ENCODE peak calls at places on chromosomes 4 and X, in seven cellular contexts. One of them, this sample, is unnamed.

GRCh38 chr4:8646296-8647093 is 53.9 kb downstream of the CPZ start:
- DNase-seq in adipocyte: no peak
- DNase-seq in stimulated activated CD8-positive, alpha-beta memory T cell treated with anti-CD3 and anti-CD28 coated beads, Interleukin-7, amount 100 ng/mL, for 24 hours: no peak
- DNase-seq in spleen: peak
- DNase-seq in astrocyte of the cerebellum: no peak
- DNase-seq in Right ventricle myocardium inferior: no peak
- DNase-seq in COR-L47: peak
- DNase-seq in this sample: no peak

GRCh38 chr4:151743128-151743854 is 17.5 kb downstream of the GATB start:
- DNase-seq in stimulated activated CD8-positive, alpha-beta memory T cell treated with anti-CD3 and anti-CD28 coated beads, Interleukin-7, amount 100 ng/mL, for 24 hours: no peak
- DNase-seq in COR-L47: no peak
- DNase-seq in spleen: no peak
- DNase-seq in adipocyte: no peak
- DNase-seq in astrocyte of the cerebellum: no peak
- DNase-seq in Right ventricle myocardium inferior: no peak
- DNase-seq in this sample: no peak

GRCh38 chr4:6023766-6024165 is 5.5 kb upstream of the C4orf50 start:
- DNase-seq in COR-L47: no peak
- DNase-seq in astrocyte of the cerebellum: no peak
- DNase-seq in Right ventricle myocardium inferior: no peak
- DNase-seq in stimulated activated CD8-positive, alpha-beta memory T cell treated with anti-CD3 and anti-CD28 coated beads, Interleukin-7, amount 100 ng/mL, for 24 hours: no peak
- DNase-seq in spleen: no peak
- DNase-seq in adipocyte: no peak
- DNase-seq in this sample: no peak

GRCh38 chr4:8707045-8707781 is 114.6 kb downstream of the CPZ start:
- DNase-seq in Right ventricle myocardium inferior: peak
- DNase-seq in spleen: peak
- DNase-seq in stimulated activated CD8-positive, alpha-beta memory T cell treated with anti-CD3 and anti-CD28 coated beads, Interleukin-7, amount 100 ng/mL, for 24 hours: no peak
- DNase-seq in adipocyte: no peak
- DNase-seq in COR-L47: no peak
- DNase-seq in astrocyte of the cerebellum: no peak
- DNase-seq in this sample: no peak

GRCh38 chr4:94349193-94349592 is 6.6 kb upstream of the HPGDS start:
- DNase-seq in stimulated activated CD8-positive, alpha-beta memory T cell treated with anti-CD3 and anti-CD28 coated beads, Interleukin-7, amount 100 ng/mL, for 24 hours: no peak
- DNase-seq in astrocyte of the cerebellum: no peak
- DNase-seq in spleen: no peak
- DNase-seq in adipocyte: no peak
- DNase-seq in Right ventricle myocardium inferior: no peak
- DNase-seq in COR-L47: no peak
- DNase-seq in this sample: no peak

GRCh38 chr4:118814901-118815300 is 21.0 kb downstream of the SEC24D start:
- DNase-seq in stimulated activated CD8-positive, alpha-beta memory T cell treated with anti-CD3 and anti-CD28 coated beads, Interleukin-7, amount 100 ng/mL, for 24 hours: no peak
- DNase-seq in astrocyte of the cerebellum: no peak
- DNase-seq in spleen: no peak
- DNase-seq in adipocyte: no peak
- DNase-seq in Right ventricle myocardium inferior: no peak
- DNase-seq in COR-L47: no peak
- DNase-seq in this sample: no peak

GRCh38 chr4:5926601-5927000 is 33.7 kb upstream of the CRMP1 start:
- DNase-seq in adipocyte: no peak
- DNase-seq in stimulated activated CD8-positive, alpha-beta memory T cell treated with anti-CD3 and anti-CD28 coated beads, Interleukin-7, amount 100 ng/mL, for 24 hours: no peak
- DNase-seq in spleen: no peak
- DNase-seq in astrocyte of the cerebellum: no peak
- DNase-seq in Right ventricle myocardium inferior: no peak
- DNase-seq in COR-L47: no peak
- DNase-seq in this sample: no peak

GRCh38 chrX:104679175-104679574 is 113.2 kb downstream of the IL1RAPL2 start:
- DNase-seq in COR-L47: no peak
- DNase-seq in adipocyte: no peak
- DNase-seq in spleen: no peak
- DNase-seq in Right ventricle myocardium inferior: no peak
- DNase-seq in stimulated activated CD8-positive, alpha-beta memory T cell treated with anti-CD3 and anti-CD28 coated beads, Interleukin-7, amount 100 ng/mL, for 24 hours: no peak
- DNase-seq in astrocyte of the cerebellum: no peak
- DNase-seq in this sample: no peak

GRCh38 chr4:142142403-142142802 is 506.0 kb downstream of the IL15 start:
- DNase-seq in spleen: no peak
- DNase-seq in Right ventricle myocardium inferior: no peak
- DNase-seq in stimulated activated CD8-positive, alpha-beta memory T cell treated with anti-CD3 and anti-CD28 coated beads, Interleukin-7, amount 100 ng/mL, for 24 hours: no peak
- DNase-seq in astrocyte of the cerebellum: no peak
- DNase-seq in adipocyte: no peak
- DNase-seq in COR-L47: no peak
- DNase-seq in this sample: no peak

GRCh38 chr4:55554453-55555030 is 7.8 kb upstream of the CLOCK start:
- DNase-seq in stimulated activated CD8-positive, alpha-beta memory T cell treated with anti-CD3 and anti-CD28 coated beads, Interleukin-7, amount 100 ng/mL, for 24 hours: no peak
- DNase-seq in astrocyte of the cerebellum: no peak
- DNase-seq in Right ventricle myocardium inferior: no peak
- DNase-seq in COR-L47: no peak
- DNase-seq in spleen: no peak
- DNase-seq in adipocyte: peak
- DNase-seq in this sample: no peak

GRCh38 chr4:82043809-82044137 is 330.0 kb downstream of the HNRNPD start:
- DNase-seq in COR-L47: peak
- DNase-seq in Right ventricle myocardium inferior: peak
- DNase-seq in spleen: no peak
- DNase-seq in astrocyte of the cerebellum: no peak
- DNase-seq in adipocyte: no peak
- DNase-seq in stimulated activated CD8-positive, alpha-beta memory T cell treated with anti-CD3 and anti-CD28 coated beads, Interleukin-7, amount 100 ng/mL, for 24 hours: no peak
- DNase-seq in this sample: no peak

GRCh38 chr4:6422866-6423265 is 49.5 kb downstream of the PPP2R2C start:
- DNase-seq in stimulated activated CD8-positive, alpha-beta memory T cell treated with anti-CD3 and anti-CD28 coated beads, Interleukin-7, amount 100 ng/mL, for 24 hours: no peak
- DNase-seq in astrocyte of the cerebellum: no peak
- DNase-seq in Right ventricle myocardium inferior: no peak
- DNase-seq in adipocyte: no peak
- DNase-seq in COR-L47: no peak
- DNase-seq in spleen: no peak
- DNase-seq in this sample: no peak

GRCh38 chr4:83074086-83074704 is 39.2 kb downstream of the COPS4 start:
- DNase-seq in stimulated activated CD8-positive, alpha-beta memory T cell treated with anti-CD3 and anti-CD28 coated beads, Interleukin-7, amount 100 ng/mL, for 24 hours: no peak
- DNase-seq in COR-L47: peak
- DNase-seq in adipocyte: peak
- DNase-seq in spleen: no peak
- DNase-seq in Right ventricle myocardium inferior: no peak
- DNase-seq in astrocyte of the cerebellum: peak
- DNase-seq in this sample: peak

GRCh38 chr4:26860922-26861433 is 337 bp downstream of the STIM2 start:
- DNase-seq in adipocyte: peak
- DNase-seq in COR-L47: peak
- DNase-seq in astrocyte of the cerebellum: no peak
- DNase-seq in spleen: peak
- DNase-seq in stimulated activated CD8-positive, alpha-beta memory T cell treated with anti-CD3 and anti-CD28 coated beads, Interleukin-7, amount 100 ng/mL, for 24 hours: no peak
- DNase-seq in Right ventricle myocardium inferior: peak
- DNase-seq in this sample: peak

GRCh38 chrX:20333672-20334071 is 67.0 kb upstream of the RPS6KA3 start:
- DNase-seq in Right ventricle myocardium inferior: no peak
- DNase-seq in COR-L47: no peak
- DNase-seq in stimulated activated CD8-positive, alpha-beta memory T cell treated with anti-CD3 and anti-CD28 coated beads, Interleukin-7, amount 100 ng/mL, for 24 hours: no peak
- DNase-seq in spleen: no peak
- DNase-seq in astrocyte of the cerebellum: no peak
- DNase-seq in adipocyte: no peak
- DNase-seq in this sample: no peak

GRCh38 chr4:148243837-148244236 is 198.4 kb downstream of the NR3C2 start:
- DNase-seq in Right ventricle myocardium inferior: no peak
- DNase-seq in stimulated activated CD8-positive, alpha-beta memory T cell treated with anti-CD3 and anti-CD28 coated beads, Interleukin-7, amount 100 ng/mL, for 24 hours: no peak
- DNase-seq in COR-L47: no peak
- DNase-seq in spleen: no peak
- DNase-seq in astrocyte of the cerebellum: no peak
- DNase-seq in adipocyte: no peak
- DNase-seq in this sample: no peak

GRCh38 chr4:78937837-78938236 is 1.4 kb downstream of the PAQR3 start:
- DNase-seq in Right ventricle myocardium inferior: no peak
- DNase-seq in spleen: no peak
- DNase-seq in stimulated activated CD8-positive, alpha-beta memory T cell treated with anti-CD3 and anti-CD28 coated beads, Interleukin-7, amount 100 ng/mL, for 24 hours: no peak
- DNase-seq in COR-L47: peak
- DNase-seq in adipocyte: no peak
- DNase-seq in astrocyte of the cerebellum: no peak
- DNase-seq in this sample: no peak

GRCh38 chr4:72919937-72920336 is 149.6 kb downstream of the COX18 start:
- DNase-seq in stimulated activated CD8-positive, alpha-beta memory T cell treated with anti-CD3 and anti-CD28 coated beads, Interleukin-7, amount 100 ng/mL, for 24 hours: no peak
- DNase-seq in spleen: no peak
- DNase-seq in COR-L47: no peak
- DNase-seq in astrocyte of the cerebellum: no peak
- DNase-seq in adipocyte: peak
- DNase-seq in Right ventricle myocardium inferior: no peak
- DNase-seq in this sample: no peak

GRCh38 chr4:12472082-12472481 is 1012.1 kb downstream of the RAB28 start:
- DNase-seq in spleen: no peak
- DNase-seq in adipocyte: no peak
- DNase-seq in stimulated activated CD8-positive, alpha-beta memory T cell treated with anti-CD3 and anti-CD28 coated beads, Interleukin-7, amount 100 ng/mL, for 24 hours: no peak
- DNase-seq in COR-L47: no peak
- DNase-seq in Right ventricle myocardium inferior: no peak
- DNase-seq in astrocyte of the cerebellum: no peak
- DNase-seq in this sample: no peak

GRCh38 chr4:26048378-26048882 is 134.4 kb downstream of the SMIM20 start:
- DNase-seq in spleen: no peak
- DNase-seq in stimulated activated CD8-positive, alpha-beta memory T cell treated with anti-CD3 and anti-CD28 coated beads, Interleukin-7, amount 100 ng/mL, for 24 hours: no peak
- DNase-seq in COR-L47: no peak
- DNase-seq in adipocyte: peak
- DNase-seq in astrocyte of the cerebellum: peak
- DNase-seq in Right ventricle myocardium inferior: peak
- DNase-seq in this sample: no peak

GRCh38 chr4:84418032-84418709 is 80.9 kb downstream of the NKX6-1 start:
- DNase-seq in spleen: no peak
- DNase-seq in stimulated activated CD8-positive, alpha-beta memory T cell treated with anti-CD3 and anti-CD28 coated beads, Interleukin-7, amount 100 ng/mL, for 24 hours: no peak
- DNase-seq in adipocyte: no peak
- DNase-seq in astrocyte of the cerebellum: no peak
- DNase-seq in Right ventricle myocardium inferior: no peak
- DNase-seq in COR-L47: peak
- DNase-seq in this sample: no peak

GRCh38 chr4:29009908-29010307 is 1710.3 kb upstream of the PCDH7 start:
- DNase-seq in astrocyte of the cerebellum: no peak
- DNase-seq in stimulated activated CD8-positive, alpha-beta memory T cell treated with anti-CD3 and anti-CD28 coated beads, Interleukin-7, amount 100 ng/mL, for 24 hours: no peak
- DNase-seq in spleen: no peak
- DNase-seq in COR-L47: no peak
- DNase-seq in adipocyte: no peak
- DNase-seq in Right ventricle myocardium inferior: no peak
- DNase-seq in this sample: no peak

GRCh38 chr4:2743518-2744445 is 12.4 kb downstream of the TNIP2 start:
- DNase-seq in Right ventricle myocardium inferior: no peak
- DNase-seq in stimulated activated CD8-positive, alpha-beta memory T cell treated with anti-CD3 and anti-CD28 coated beads, Interleukin-7, amount 100 ng/mL, for 24 hours: no peak
- DNase-seq in COR-L47: no peak
- DNase-seq in spleen: peak
- DNase-seq in astrocyte of the cerebellum: no peak
- DNase-seq in adipocyte: no peak
- DNase-seq in this sample: no peak

GRCh38 chr4:53501561-53501960 is 89.7 kb downstream of the LNX1 start:
- DNase-seq in Right ventricle myocardium inferior: no peak
- DNase-seq in stimulated activated CD8-positive, alpha-beta memory T cell treated with anti-CD3 and anti-CD28 coated beads, Interleukin-7, amount 100 ng/mL, for 24 hours: no peak
- DNase-seq in astrocyte of the cerebellum: no peak
- DNase-seq in adipocyte: no peak
- DNase-seq in spleen: no peak
- DNase-seq in COR-L47: no peak
- DNase-seq in this sample: no peak

GRCh38 chrX:31653395-31653794 is 581.6 kb upstream of the FTHL17 start:
- DNase-seq in astrocyte of the cerebellum: no peak
- DNase-seq in COR-L47: no peak
- DNase-seq in Right ventricle myocardium inferior: no peak
- DNase-seq in spleen: no peak
- DNase-seq in adipocyte: no peak
- DNase-seq in stimulated activated CD8-positive, alpha-beta memory T cell treated with anti-CD3 and anti-CD28 coated beads, Interleukin-7, amount 100 ng/mL, for 24 hours: no peak
- DNase-seq in this sample: no peak

GRCh38 chrX:20527458-20528099 is 260.9 kb upstream of the RPS6KA3 start:
- DNase-seq in spleen: no peak
- DNase-seq in Right ventricle myocardium inferior: peak
- DNase-seq in stimulated activated CD8-positive, alpha-beta memory T cell treated with anti-CD3 and anti-CD28 coated beads, Interleukin-7, amount 100 ng/mL, for 24 hours: no peak
- DNase-seq in adipocyte: peak
- DNase-seq in astrocyte of the cerebellum: no peak
- DNase-seq in COR-L47: peak
- DNase-seq in this sample: no peak

GRCh38 chrX:122626871-122627270 is 557.2 kb upstream of the GRIA3 start:
- DNase-seq in COR-L47: no peak
- DNase-seq in astrocyte of the cerebellum: no peak
- DNase-seq in Right ventricle myocardium inferior: no peak
- DNase-seq in spleen: no peak
- DNase-seq in adipocyte: no peak
- DNase-seq in stimulated activated CD8-positive, alpha-beta memory T cell treated with anti-CD3 and anti-CD28 coated beads, Interleukin-7, amount 100 ng/mL, for 24 hours: no peak
- DNase-seq in this sample: no peak

GRCh38 chrX:87338510-87338909 is 179.1 kb upstream of the KLHL4 start:
- DNase-seq in COR-L47: no peak
- DNase-seq in Right ventricle myocardium inferior: no peak
- DNase-seq in spleen: no peak
- DNase-seq in astrocyte of the cerebellum: peak
- DNase-seq in adipocyte: peak
- DNase-seq in stimulated activated CD8-positive, alpha-beta memory T cell treated with anti-CD3 and anti-CD28 coated beads, Interleukin-7, amount 100 ng/mL, for 24 hours: no peak
- DNase-seq in this sample: no peak

GRCh38 chr4:20354120-20354519 is 102.4 kb downstream of the SLIT2 start:
- DNase-seq in astrocyte of the cerebellum: peak
- DNase-seq in Right ventricle myocardium inferior: no peak
- DNase-seq in adipocyte: no peak
- DNase-seq in stimulated activated CD8-positive, alpha-beta memory T cell treated with anti-CD3 and anti-CD28 coated beads, Interleukin-7, amount 100 ng/mL, for 24 hours: no peak
- DNase-seq in spleen: no peak
- DNase-seq in COR-L47: peak
- DNase-seq in this sample: peak

GRCh38 chrX:131816551-131817136 is 206.5 kb upstream of the STK26 start:
- DNase-seq in COR-L47: no peak
- DNase-seq in astrocyte of the cerebellum: peak
- DNase-seq in spleen: peak
- DNase-seq in stimulated activated CD8-positive, alpha-beta memory T cell treated with anti-CD3 and anti-CD28 coated beads, Interleukin-7, amount 100 ng/mL, for 24 hours: peak
- DNase-seq in Right ventricle myocardium inferior: no peak
- DNase-seq in adipocyte: peak
- DNase-seq in this sample: no peak

GRCh38 chrX:41796050-41796449 is 72.1 kb downstream of the GPR82 start:
- DNase-seq in spleen: no peak
- DNase-seq in stimulated activated CD8-positive, alpha-beta memory T cell treated with anti-CD3 and anti-CD28 coated beads, Interleukin-7, amount 100 ng/mL, for 24 hours: no peak
- DNase-seq in Right ventricle myocardium inferior: no peak
- DNase-seq in adipocyte: no peak
- DNase-seq in COR-L47: no peak
- DNase-seq in astrocyte of the cerebellum: no peak
- DNase-seq in this sample: no peak

This sample was measured in NCI-H1092.